ENCODE peak calls at places on chromosomes 7 and 10, in eight cellular contexts. W is tibial nerve, M is prostate gland, U is Peyer's patch, K is A549, R is endothelial cell of umbilical vein, B is suprapubic skin, J is vagina. I is an unnamed sample.

GRCh38 chr10:84607523-84607922 is 279.1 kb downstream of the CCSER2 start:
- DNase-seq in W (no peak), M (no peak), U (no peak), K (no peak), R (no peak), B (no peak), J (no peak), I (no peak)

GRCh38 chr7:43616977-43617376 is 34.1 kb downstream of the STK17A start:
- DNase-seq in W (no peak), M (no peak), U (no peak), K (no peak), R (no peak), B (no peak), J (no peak), I (no peak)

GRCh38 chr10:117094856-117095255 is 43.2 kb downstream of the VAX1 start:
- DNase-seq in W (no peak), M (no peak), U (no peak), K (no peak), R (no peak), B (no peak), J (no peak), I (no peak)

GRCh38 chr10:76429331-76429625 is 997.9 kb downstream of the LRMDA start:
- DNase-seq in W (no peak), M (no peak), U (no peak), K (no peak), R (no peak), B (no peak), J (no peak), I (no peak)

GRCh38 chr7:23594879-23595604 is 2.1 kb upstream of the CCDC126 start:
- DNase-seq in W (no peak), M (no peak), U (no peak), K (no peak), R (no peak), B (no peak), J (no peak), I (no peak)

GRCh38 chr10:91887075-91887899 is 22.0 kb downstream of the FGFBP3 start:
- DNase-seq in W (no peak), M (no peak), U (peak; percentile 50), K (peak; percentile 37), R (peak; percentile 42), B (no peak), J (no peak), I (peak; percentile 46)

GRCh38 chr10:17643339-17643754 is 604 bp upstream of the STAM start:
- DNase-seq in W (peak; percentile 18), M (peak; percentile 55), U (peak; percentile 80), K (peak; percentile 87), R (no peak), B (peak; percentile 83), J (no peak), I (peak; percentile 71)

GRCh38 chr10:49649294-49649693 is 30.2 kb upstream of the C10orf53 start:
- DNase-seq in W (no peak), M (no peak), U (no peak), K (no peak), R (no peak), B (peak; percentile 50), J (no peak), I (no peak)

GRCh38 chr7:99340659-99341058 is 15.0 kb downstream of the ARPC1A start:
- DNase-seq in W (no peak), M (no peak), U (no peak), K (no peak), R (no peak), B (no peak), J (no peak), I (no peak)

GRCh38 chr7:43666938-43667337 is 62.4 kb downstream of the COA1 start:
- DNase-seq in W (no peak), M (no peak), U (no peak), K (no peak), R (no peak), B (no peak), J (no peak), I (no peak)

GRCh38 chr10:73922007-73922863 is 11.3 kb downstream of the PLAU start:
- DNase-seq in W (no peak), M (no peak), U (no peak), K (no peak), R (no peak), B (no peak), J (no peak), I (no peak)

GRCh38 chr7:101217388-101218235 is at the start of the genes PLOD3 and ZNHIT1:
- DNase-seq in W (peak; percentile 93), M (peak; percentile 97), U (peak; percentile 96), K (peak; percentile 98), R (peak; percentile 98), B (peak; percentile 98), J (no peak), I (peak; percentile 97)

GRCh38 chr10:126640391-126640790 is 30.1 kb downstream of the C10orf90 start:
- DNase-seq in W (no peak), M (no peak), U (no peak), K (no peak), R (no peak), B (no peak), J (no peak), I (no peak)

GRCh38 chr7:147833549-147833948 is 757.0 kb upstream of the C7orf33 start:
- DNase-seq in W (no peak), M (no peak), U (no peak), K (peak; percentile 2), R (no peak), B (no peak), J (no peak), I (no peak)

GRCh38 chr7:28853834-28854749 is 104.0 kb downstream of the TRIL start:
- DNase-seq in W (peak; percentile 65), M (peak; percentile 65), U (peak; percentile 86), K (peak; percentile 66), R (peak; percentile 72), B (peak; percentile 87), J (no peak), I (peak; percentile 83)

GRCh38 chr7:74503061-74503460 is 49.4 kb downstream of the GTF2IRD1 start:
- DNase-seq in W (no peak), M (no peak), U (no peak), K (no peak), R (no peak), B (no peak), J (no peak), I (no peak)

GRCh38 chr10:80871083-80871482 is 333.4 kb downstream of the SH2D4B start:
- DNase-seq in W (no peak), M (no peak), U (no peak), K (no peak), R (no peak), B (no peak), J (no peak), I (no peak)

GRCh38 chr7:141731476-141732149 is 6.5 kb upstream of the SSBP1 start:
- DNase-seq in W (no peak), M (no peak), U (no peak), K (no peak), R (no peak), B (no peak), J (no peak), I (no peak)

GRCh38 chr10:126058104-126058503 is 161.7 kb downstream of the FANK1 start:
- DNase-seq in W (no peak), M (no peak), U (no peak), K (no peak), R (no peak), B (no peak), J (no peak), I (no peak)

GRCh38 chr7:155296788-155297516 is 726 bp upstream of the INSIG1 start:
- DNase-seq in W (no peak), M (peak; percentile 34), U (peak; percentile 73), K (peak; percentile 46), R (peak; percentile 61), B (peak; percentile 88), J (peak; percentile 94), I (peak; percentile 74)

GRCh38 chr10:124701435-124701834 is 42.7 kb downstream of the FAM53B start:
- DNase-seq in W (peak; percentile 84), M (no peak), U (peak; percentile 58), K (no peak), R (peak; percentile 96), B (no peak), J (no peak), I (peak; percentile 96)

GRCh38 chr7:139749545-139749944 is 28.3 kb downstream of the HIPK2 start:
- DNase-seq in W (no peak), M (no peak), U (no peak), K (no peak), R (no peak), B (no peak), J (no peak), I (no peak)
- TF ChIP-seq POLR2A in W (no peak), M (no peak), U (no peak), K (no peak), R (no peak), B (no peak), J (no peak), I (no peak)

GRCh38 chr10:101570764-101571572 is 17.1 kb downstream of the POLL start:
- DNase-seq in W (no peak), M (no peak), U (peak; percentile 53), K (no peak), R (no peak), B (no peak), J (no peak), I (no peak)
- H3K27ac ChIP-seq in W (no peak overlapping the region), M (no peak overlapping the region), U (no peak overlapping the region), K (peak overlapping the region; percentile 92), R (no peak overlapping the region), B (no peak overlapping the region), J (peak overlapping the region; percentile 4), I (no peak overlapping the region)

DNA sequence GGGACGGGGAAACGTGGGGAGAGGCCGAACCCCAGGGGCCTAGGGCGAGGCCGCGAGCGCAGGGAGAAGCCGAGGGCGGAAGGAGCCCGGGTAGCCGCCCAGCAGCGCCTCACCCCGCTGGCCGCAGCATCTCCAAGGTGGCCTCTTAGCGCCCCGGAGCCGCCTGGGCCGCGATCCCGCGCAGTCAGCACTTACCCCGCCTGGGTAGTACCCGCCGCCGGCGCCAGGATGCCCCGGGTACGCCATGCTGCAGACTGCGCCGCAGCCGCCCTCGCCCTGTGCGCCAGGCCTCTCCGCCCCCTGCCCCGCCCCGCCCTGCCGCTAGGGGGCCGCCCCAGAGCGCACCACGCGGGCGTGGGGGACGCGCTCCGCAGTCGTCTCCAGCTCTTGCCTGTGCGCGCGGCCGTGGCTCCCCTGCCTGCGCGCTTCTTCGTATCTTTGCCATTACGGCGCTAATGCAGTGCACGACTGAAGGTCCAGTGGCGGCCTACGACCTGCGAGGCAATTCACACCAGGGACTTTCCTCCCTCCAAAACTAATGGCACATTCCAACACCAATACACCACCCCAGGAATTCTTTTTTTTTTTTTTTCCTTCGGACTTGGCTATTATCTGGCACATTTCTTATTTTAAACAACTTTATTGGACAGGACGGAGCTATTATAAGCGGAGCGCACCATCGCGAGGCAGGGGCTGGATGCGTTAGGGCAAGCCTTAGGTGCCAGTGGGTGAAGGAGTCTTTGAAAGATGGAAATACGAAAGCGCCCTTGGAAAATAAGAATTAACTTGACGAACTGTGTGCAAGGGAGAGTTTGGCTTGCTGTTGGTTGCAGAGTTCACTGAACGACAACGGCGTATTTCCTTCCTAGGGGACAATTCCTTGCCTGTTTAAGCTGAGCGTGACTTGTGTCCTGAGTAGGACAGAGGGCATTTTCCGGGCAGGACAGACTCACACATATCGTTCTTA is at the start of gene SRI:
- DNase-seq in W (peak; percentile 67), M (peak; percentile 81), U (peak; percentile 95), K (peak; percentile 89), R (peak; percentile 88), B (peak; percentile 92), J (no peak), I (peak; percentile 87)
- TF ChIP-seq POLR2A in W (peak; percentile 57), M (peak; percentile 88), U (peak; percentile 57), K (peak; percentile 86), R (peak; percentile 82), B (peak; percentile 47), J (peak; percentile 67), I (peak; percentile 81)

DNA sequence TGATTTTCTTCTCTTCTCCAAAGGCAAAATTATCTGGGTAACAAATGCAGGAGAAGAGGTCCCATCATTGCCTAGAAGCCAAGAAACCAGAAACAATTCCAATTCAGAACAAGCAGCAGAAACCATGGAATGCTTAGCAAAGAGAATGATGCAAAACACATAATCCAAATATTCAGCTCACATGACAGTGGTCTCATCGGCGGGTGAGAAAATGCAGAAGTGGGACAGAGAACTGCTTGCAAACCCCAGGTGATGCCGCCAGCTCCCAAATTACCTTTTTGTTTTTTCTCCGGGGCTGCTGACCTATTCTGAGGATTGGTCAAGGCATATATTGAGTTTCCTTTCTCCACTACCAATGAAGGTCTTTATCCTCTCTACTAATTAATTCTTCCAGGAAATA is 99.7 kb downstream of the ZNF22 start:
- DNase-seq in W (no peak), M (no peak), U (no peak), K (no peak), R (no peak), B (no peak), J (no peak), I (no peak)
- H3K27ac ChIP-seq in W (no peak overlapping the region), M (no peak overlapping the region), U (no peak overlapping the region), K (no peak overlapping the region), R (no peak overlapping the region), B (no peak overlapping the region), J (no peak overlapping the region), I (no peak overlapping the region)

I was measured in heart left ventricle.